ENCODE peak calls at places on chromosomes 1 and 21, in four cellular contexts. H, S, G and X are unnamed samples.
A peak's percentile ranks its signal among the peaks of the same experiment; 100 is the strongest.

GRCh38 chr21:39048064-39048463 is 135.2 kb downstream of the PSMG1 start:
- DNase-seq in G (peak; percentile 90), H (peak; percentile 83), S (peak; percentile 4), X (peak; percentile 86)

GRCh38 chr1:21293537-21294265 is 3.4 kb upstream of the ECE1 start:
- DNase-seq in G (no peak), H (no peak), S (no peak), X (no peak)

GRCh38 chr1:6535214-6535613 is 19.1 kb downstream of the NOL9 start:
- DNase-seq in G (peak; percentile 23), S (no peak), H (no peak), X (no peak)

GRCh38 chr1:27517907-27518718 is 28.1 kb upstream of the WASF2 start:
- DNase-seq in G (no peak), H (no peak), S (no peak), X (no peak)

GRCh38 chr1:66867501-66867900 is 57.2 kb downstream of the DNAI4 start:
- DNase-seq in G (no peak), H (no peak), S (no peak), X (no peak)

GRCh38 chr1:27137544-27138075 is 17.3 kb downstream of the SLC9A1 start:
- DNase-seq in H (no peak), S (no peak), G (peak; percentile 50), X (no peak)

GRCh38 chr1:178540204-178540603 is 27.3 kb downstream of the TEX35 start:
- DNase-seq in H (no peak), G (no peak), S (peak; percentile 8), X (no peak)

GRCh38 chr1:160837558-160838205 is 25.0 kb downstream of the CD244 start:
- DNase-seq in H (peak; percentile 29), S (no peak), G (peak; percentile 7), X (no peak)

GRCh38 chr21:32958288-32958992 is 67.3 kb upstream of the OLIG2 start:
- DNase-seq in G (no peak), H (no peak), S (no peak), X (peak; percentile 57)

GRCh38 chr1:36658838-36659237 is 176.1 kb upstream of the CSF3R start:
- DNase-seq in S (no peak), H (no peak), G (no peak), X (no peak)

GRCh38 chr1:47907192-47907528 is 90.0 kb downstream of the TRABD2B start:
- DNase-seq in H (no peak), G (no peak), S (no peak), X (no peak)

GRCh38 chr1:202143011-202143767 is 1.3 kb downstream of the ARL8A start:
- DNase-seq in G (peak; percentile 25), S (no peak), H (no peak), X (no peak)

GRCh38 chr1:33280091-33280661 is 23.9 kb downstream of the ZNF362 start:
- DNase-seq in H (no peak), G (no peak), S (no peak), X (no peak)

GRCh38 chr1:42732126-42732680 is 7.8 kb downstream of the CLDN19 start:
- DNase-seq in G (no peak), S (peak; percentile 10), H (no peak), X (no peak)

GRCh38 chr1:1202831-1203560 is 3.4 kb downstream of the TNFRSF18 start:
- DNase-seq in H (no peak), G (no peak), S (no peak), X (peak; percentile 30)

GRCh38 chr1:34373912-34374311 is 197.2 kb downstream of the C1orf94 start:
- DNase-seq in G (no peak), H (no peak), S (no peak), X (no peak)

GRCh38 chr1:91021686-91022517 is at the start of gene ZNF644:
- DNase-seq in G (peak; percentile 89), H (peak; percentile 88), S (peak; percentile 84), X (peak; percentile 89)

GRCh38 chr1:91020486-91020885 is 1.3 kb downstream of the ZNF644 start:
- DNase-seq in S (peak; percentile 19), H (no peak), G (peak; percentile 20), X (no peak)

GRCh38 chr1:91024501-91025119 is 2.8 kb upstream of the ZNF644 start:
- DNase-seq in H (no peak), S (no peak), G (no peak), X (no peak)

GRCh38 chr1:91020967-91021685 is 709 bp downstream of the ZNF644 start:
- DNase-seq in S (peak; percentile 89), G (peak; percentile 95), H (peak; percentile 81), X (peak; percentile 88)

DNA sequence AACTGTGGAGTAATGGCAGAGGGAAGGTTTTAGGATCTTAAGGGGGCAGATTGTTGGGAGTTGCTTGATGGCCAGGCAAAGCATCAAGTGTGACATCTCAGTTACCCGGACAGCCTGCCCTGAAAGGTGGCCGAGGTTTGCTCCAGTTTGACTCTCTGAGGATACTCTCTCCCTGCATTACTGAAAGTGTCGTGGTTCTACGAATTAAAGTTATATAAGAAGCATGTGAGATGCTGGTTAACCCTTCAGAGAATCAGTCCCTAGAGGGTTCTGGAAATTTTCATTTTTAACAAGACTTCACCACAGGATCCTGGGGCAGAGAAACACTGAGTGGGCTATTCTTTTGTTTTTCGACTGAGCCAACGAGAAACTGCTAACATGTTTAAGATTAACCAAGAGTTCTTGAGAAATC is 689 bp upstream of the ZNF644 start:
- DNase-seq in S (no peak), G (no peak), H (no peak), X (no peak)
- H3K18ac ChIP-seq in S (peak overlapping the region; percentile 31), G (peak overlapping the region; percentile 63), H (no peak overlapping the region), X (peak overlapping the region; percentile 100)

GRCh38 chr1:151583796-151584195 is 28.1 kb upstream of the SNX27 start:
- DNase-seq in H (no peak), S (no peak), G (no peak), X (no peak)

GRCh38 chr1:151579436-151580225 is 32.2 kb upstream of the SNX27 start:
- DNase-seq in H (no peak), S (peak; percentile 82), G (peak; percentile 8), X (no peak)

GRCh38 chr1:151581946-151582345 is 29.9 kb upstream of the SNX27 start:
- DNase-seq in H (no peak), S (no peak), G (no peak), X (no peak)

GRCh38 chr1:151578941-151579340 is 32.9 kb upstream of the SNX27 start:
- DNase-seq in H (no peak), G (no peak), S (no peak), X (no peak)

DNA sequence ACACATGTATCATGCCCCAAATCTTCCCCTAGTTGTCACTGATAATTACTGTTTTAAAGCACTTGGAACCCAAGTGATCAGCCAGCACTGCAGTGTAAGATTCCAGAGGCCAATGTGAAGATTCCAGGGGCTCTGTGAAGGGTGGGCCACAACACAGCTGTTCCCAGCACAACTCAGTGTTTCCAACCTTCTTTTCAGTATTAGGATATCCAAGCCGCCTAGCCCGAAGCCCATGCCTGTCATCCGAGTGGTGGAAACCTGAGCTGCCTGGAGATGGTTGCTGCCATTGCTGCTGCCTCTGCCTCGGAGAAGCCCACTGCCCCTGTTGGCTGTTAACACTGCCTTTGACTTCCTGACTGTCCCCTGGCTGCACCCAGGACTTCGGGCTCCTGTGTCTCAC is 30.4 kb upstream of the SNX27 start:
- DNase-seq in G (no peak), H (no peak), S (no peak), X (no peak)
- H4K8ac ChIP-seq in G (no peak overlapping the region), H (no peak overlapping the region), S (no peak overlapping the region), X (no peak overlapping the region)

DNA sequence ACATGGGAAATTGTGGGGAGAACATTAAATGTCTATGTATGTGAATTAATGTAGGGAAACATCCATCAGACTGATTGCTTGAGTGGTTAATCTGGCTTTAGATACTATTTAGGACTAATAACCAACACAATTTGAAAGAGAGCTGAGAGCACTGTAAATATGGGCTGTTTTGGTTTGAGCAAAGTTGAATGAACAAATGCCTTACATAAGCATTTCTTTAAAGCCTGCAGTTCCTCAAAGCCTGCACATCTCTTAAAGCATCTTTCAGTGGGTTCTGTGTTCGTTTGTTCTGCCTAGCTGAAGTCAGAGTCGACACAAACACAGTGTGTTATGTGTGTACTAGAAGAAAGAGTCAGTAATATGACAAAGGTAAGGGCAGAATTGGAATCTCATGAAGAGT is 350.0 kb downstream of the SIPA1L2 start:
- DNase-seq in S (no peak), H (no peak), G (no peak), X (no peak)
- H3K18ac ChIP-seq in S (no peak overlapping the region), H (no peak overlapping the region), G (no peak overlapping the region), X (no peak overlapping the region)

GRCh38 chr21:28811860-28812259 is 180.8 kb downstream of the LTN1 start:
- DNase-seq in H (no peak), S (no peak), G (no peak), X (no peak)
- H4K8ac ChIP-seq in H (no peak overlapping the region), S (no peak overlapping the region), G (no peak overlapping the region), X (no peak overlapping the region)

DNA sequence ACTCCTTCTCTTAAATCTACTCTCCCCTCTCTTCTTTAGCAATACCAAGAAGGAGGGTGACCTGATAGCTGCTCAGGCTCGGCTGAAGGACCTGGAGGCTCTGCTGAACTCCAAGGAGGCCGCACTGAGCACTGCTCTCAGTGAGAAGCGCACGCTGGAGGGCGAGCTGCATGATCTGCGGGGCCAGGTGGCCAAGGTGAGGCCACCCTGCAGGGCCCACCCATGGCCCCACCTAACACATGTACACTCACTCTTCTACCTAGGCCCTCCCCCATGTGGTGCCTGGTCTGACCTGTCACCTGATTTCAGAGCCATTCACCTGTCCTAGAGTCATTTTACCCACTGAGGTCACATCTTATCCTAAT is 16.0 kb downstream of the LMNA start:
- DNase-seq in G (no peak), S (no peak), H (no peak), X (no peak)
- H3K18ac ChIP-seq in G (peak overlapping the region; percentile 94), S (no peak overlapping the region), H (no peak overlapping the region), X (no peak overlapping the region)

GRCh38 chr1:163144418-163144817 is 58.3 kb downstream of the RGS5 start:
- DNase-seq in H (no peak), G (no peak), S (no peak), X (no peak)
- H4K8ac ChIP-seq in H (no peak overlapping the region), G (no peak overlapping the region), S (no peak overlapping the region), X (no peak overlapping the region)